ENCODE peak calls at places on chromosome 15, in nine cellular contexts. O, C, P, Y, N, M, V, H and E are unnamed samples.
A peak's percentile ranks its signal among the peaks of the same experiment; 100 is the strongest.

GRCh38 chr15:85324202-85324601 is 56.2 kb upstream of the AKAP13 start:
- DNase-seq in P (no peak), C (no peak), H (no peak), Y (no peak), O (no peak), M (no peak), N (no peak), V (peak; percentile 84), E (no peak)

GRCh38 chr15:100570735-100571363 is 31.1 kb downstream of the LINS1 start:
- DNase-seq in O (no peak), V (no peak), M (no peak), H (no peak), P (no peak), C (peak; percentile 85), N (no peak), Y (no peak), E (no peak)

GRCh38 chr15:60118146-60118545 is 114.0 kb downstream of the FOXB1 start:
- DNase-seq in H (no peak), Y (no peak), V (no peak), M (no peak), N (no peak), P (no peak), C (no peak), O (no peak), E (no peak)

GRCh38 chr15:82952156-82953081 is at the start of gene HOMER2:
- DNase-seq in Y (peak; percentile 85), M (peak; percentile 87), H (no peak), V (peak; percentile 31), O (peak; percentile 42), C (peak; percentile 11), P (no peak), N (peak; percentile 57), E (peak; percentile 51)

GRCh38 chr15:28889346-28889745 is 3.6 kb downstream of the APBA2 start:
- DNase-seq in N (no peak), H (no peak), Y (no peak), C (no peak), P (no peak), O (no peak), V (no peak), M (no peak), E (no peak)

GRCh38 chr15:43230640-43231115 is 9.9 kb upstream of the EPB42 start:
- DNase-seq in O (no peak), P (no peak), Y (no peak), M (no peak), H (no peak), V (no peak), C (no peak), N (no peak), E (no peak)

GRCh38 chr15:66193066-66193465 is 60.5 kb downstream of the MEGF11 start:
- DNase-seq in P (no peak), Y (no peak), C (no peak), M (peak; percentile 25), N (no peak), V (no peak), H (no peak), O (no peak), E (no peak)

GRCh38 chr15:45376300-45376928 is 1.9 kb downstream of the GATM start:
- DNase-seq in H (no peak), N (no peak), Y (no peak), C (no peak), P (no peak), M (no peak), V (no peak), O (no peak), E (no peak)

GRCh38 chr15:43302155-43302554 is 28.2 kb downstream of the LCMT2 start:
- DNase-seq in V (no peak), O (no peak), P (no peak), M (no peak), C (no peak), N (no peak), H (no peak), Y (no peak), E (no peak)

GRCh38 chr15:29900237-29901189 is 78.2 kb upstream of the TJP1 start:
- DNase-seq in N (no peak), V (no peak), O (no peak), C (no peak), P (no peak), H (no peak), M (no peak), Y (no peak), E (no peak)

GRCh38 chr15:66228807-66229557 is 24.6 kb downstream of the MEGF11 start:
- DNase-seq in C (no peak), H (no peak), V (no peak), O (no peak), M (no peak), P (no peak), Y (no peak), N (no peak), E (no peak)

GRCh38 chr15:101482526-101483371 is 6.8 kb downstream of the PCSK6 start:
- DNase-seq in Y (no peak), O (peak; percentile 58), V (no peak), H (no peak), N (no peak), C (no peak), P (no peak), M (no peak), E (no peak)

GRCh38 chr15:52642386-52643361 is 36.5 kb downstream of the ATOSA start:
- DNase-seq in N (no peak), Y (no peak), M (peak; percentile 43), H (peak; percentile 27), O (no peak), V (no peak), C (peak; percentile 29), P (no peak), E (no peak)

GRCh38 chr15:89822951-89823701 is 8.5 kb upstream of the ANPEP start:
- DNase-seq in V (no peak), Y (no peak), O (no peak), M (peak; percentile 89), N (no peak), P (no peak), C (no peak), H (no peak), E (no peak)

GRCh38 chr15:70259640-70260066 is 161.9 kb upstream of the TLE3 start:
- DNase-seq in C (no peak), H (no peak), N (peak; percentile 62), P (no peak), V (no peak), O (no peak), M (peak; percentile 72), Y (no peak), E (no peak)

GRCh38 chr15:38690737-38691332 is 126.2 kb upstream of the RASGRP1 start:
- DNase-seq in M (peak; percentile 52), P (peak; percentile 29), V (peak; percentile 77), C (peak; percentile 80), O (peak; percentile 36), N (no peak), H (peak; percentile 46), Y (peak; percentile 73), E (peak; percentile 87)
- TF ChIP-seq CTCF in M (peak; percentile 83), P (peak; percentile 65), V (peak; percentile 83), C (peak; percentile 88), O (peak; percentile 89), N (peak; percentile 56), H (peak; percentile 85), Y (no peak), E (peak; percentile 78)

DNA sequence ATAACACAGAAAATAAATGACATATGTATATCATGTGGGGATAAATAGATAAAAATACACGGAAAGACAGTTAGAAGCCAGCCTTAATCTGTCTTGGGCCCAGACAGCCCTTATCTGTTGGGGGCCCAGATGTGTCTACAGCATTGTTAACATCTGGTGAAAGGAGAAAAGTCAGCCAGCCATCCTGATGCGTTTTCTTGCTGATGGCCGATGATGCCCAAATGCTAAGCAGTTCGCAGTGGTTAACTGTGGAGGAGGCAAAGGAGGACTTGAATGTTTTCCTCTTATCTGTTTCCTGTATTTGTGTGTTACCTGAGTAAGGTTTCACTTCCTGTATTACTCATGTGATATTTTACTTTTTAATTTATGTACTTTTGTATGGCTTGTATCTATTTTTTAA is 46.2 kb downstream of the NOX5 start:
- DNase-seq in O (no peak), M (no peak), P (no peak), N (no peak), Y (no peak), V (no peak), C (peak; percentile 12), H (no peak), E (no peak)
- H3K27ac ChIP-seq in O (no peak overlapping the region), M (no peak overlapping the region), P (no peak overlapping the region), N (no peak overlapping the region), Y (no peak overlapping the region), V (no peak overlapping the region), C (no peak overlapping the region), H (no peak overlapping the region), E (no peak overlapping the region)

GRCh38 chr15:76153241-76154197 is 93.7 kb downstream of the TMEM266 start:
- DNase-seq in O (no peak), V (no peak), Y (no peak), C (no peak), N (no peak), H (no peak), M (no peak), P (no peak), E (no peak)
- TF ChIP-seq CTCF in O (no peak), V (no peak), Y (no peak), C (no peak), N (no peak), H (no peak), M (no peak), P (no peak), E (no peak)

GRCh38 chr15:98775498-98776230 is 127.3 kb downstream of the IGF1R start:
- DNase-seq in O (no peak), M (peak; percentile 36), C (no peak), N (no peak), Y (no peak), V (no peak), H (no peak), P (no peak), E (no peak)
- H3K27ac ChIP-seq in O (peak overlapping the region; percentile 93), M (no peak overlapping the region), C (no peak overlapping the region), N (peak overlapping the region; percentile 69), Y (peak overlapping the region; percentile 68), V (no peak overlapping the region), H (no peak overlapping the region), P (no peak overlapping the region), E (peak overlapping the region; percentile 18)